ENCODE peak calls at places on chromosomes 13 and 19, in eight cellular contexts. Z, J, F, V, K, N, S and M are unnamed samples.

GRCh38 chr13:25971499-25972145 is 80.2 kb downstream of the SHISA2 start:
- DNase-seq in Z (no peak), J (no peak), F (no peak), V (no peak), K (no peak), N (no peak), S (no peak), M (no peak)

GRCh38 chr13:114089751-114090400 is 42.5 kb downstream of the RASA3 start:
- DNase-seq in Z (no peak), J (no peak), F (no peak), V (no peak), K (no peak), N (no peak), S (no peak), M (no peak)

GRCh38 chr19:7953060-7953459 is 9.6 kb upstream of the TIMM44 start:
- DNase-seq in Z (no peak), J (no peak), F (no peak), V (no peak), K (no peak), N (no peak), S (no peak), M (no peak)

GRCh38 chr13:44843403-44843802 is 145.9 kb downstream of the NUFIP1 start:
- DNase-seq in Z (no peak), J (no peak), F (no peak), V (no peak), K (no peak), N (no peak), S (no peak), M (no peak)

GRCh38 chr13:36000028-36000427 is 131.2 kb downstream of the DCLK1 start:
- DNase-seq in Z (no peak), J (no peak), F (no peak), V (no peak), K (no peak), N (no peak), S (no peak), M (no peak)

GRCh38 chr13:102721800-102722231 is 27.0 kb upstream of the METTL21C start:
- DNase-seq in Z (no peak), J (peak; percentile 35), F (no peak), V (no peak), K (no peak), N (no peak), S (no peak), M (no peak)

GRCh38 chr13:101730420-101731000 is 278.0 kb downstream of the ITGBL1 start:
- DNase-seq in Z (no peak), J (no peak), F (no peak), V (no peak), K (no peak), N (no peak), S (no peak), M (no peak)

GRCh38 chr19:48868196-48868886 is at the start of gene PLEKHA4:
- DNase-seq in Z (no peak), J (peak; percentile 44), F (no peak), V (no peak), K (peak; percentile 89), N (no peak), S (no peak), M (no peak)

GRCh38 chr13:79725841-79726240 is 244.9 kb downstream of the NDFIP2 start:
- DNase-seq in Z (no peak), J (no peak), F (no peak), V (no peak), K (no peak), N (no peak), S (no peak), M (no peak)

GRCh38 chr19:4714016-4714415 is 9.6 kb downstream of the DPP9 start:
- DNase-seq in Z (no peak), J (no peak), F (no peak), V (no peak), K (no peak), N (no peak), S (no peak), M (no peak)

GRCh38 chr19:35797663-35798062 is 15.0 kb downstream of the PRODH2 start:
- DNase-seq in Z (no peak), J (no peak), F (no peak), V (no peak), K (no peak), N (no peak), S (no peak), M (no peak)

GRCh38 chr19:19488875-19489690 is 26.3 kb downstream of the TSSK6 start:
- DNase-seq in Z (peak; percentile 65), J (peak; percentile 93), F (peak; percentile 63), V (peak; percentile 90), K (peak; percentile 83), N (peak; percentile 77), S (peak; percentile 53), M (peak; percentile 57)

GRCh38 chr13:37134411-37135041 is 29.1 kb upstream of the CSNK1A1L start:
- DNase-seq in Z (peak; percentile 34), J (no peak), F (no peak), V (no peak), K (peak; percentile 17), N (no peak), S (no peak), M (no peak)

GRCh38 chr13:64662887-64663593 is 2567.1 kb downstream of the PCDH9 start:
- DNase-seq in Z (no peak), J (no peak), F (no peak), V (no peak), K (no peak), N (no peak), S (no peak), M (no peak)

GRCh38 chr19:55487884-55488687 is at the start of gene SSC5D:
- DNase-seq in Z (no peak), J (no peak), F (no peak), V (no peak), K (peak; percentile 76), N (no peak), S (no peak), M (no peak)

GRCh38 chr13:31056650-31057275 is 104.9 kb downstream of the HSPH1 start:
- DNase-seq in Z (no peak), J (no peak), F (no peak), V (no peak), K (no peak), N (no peak), S (no peak), M (no peak)

GRCh38 chr13:50387124-50387581 is 371.9 kb downstream of the KCNRG start:
- DNase-seq in Z (peak; percentile 69), J (no peak), F (no peak), V (no peak), K (peak; percentile 47), N (no peak), S (peak; percentile 28), M (no peak)

GRCh38 chr19:16927883-16928282 is 39.1 kb downstream of the F2RL3 start:
- DNase-seq in Z (no peak), J (no peak), F (no peak), V (no peak), K (no peak), N (no peak), S (no peak), M (no peak)

GRCh38 chr19:1171755-1172352 is 2.2 kb downstream of the SBNO2 start:
- DNase-seq in Z (no peak), J (no peak), F (no peak), V (no peak), K (no peak), N (no peak), S (no peak), M (no peak)

GRCh38 chr19:41886761-41887710 is 4.1 kb downstream of the ARHGEF1 start:
- DNase-seq in Z (no peak), J (peak; percentile 29), F (no peak), V (no peak), K (no peak), N (no peak), S (no peak), M (peak; percentile 81)

GRCh38 chr19:33796164-33797100 is at the start of gene KCTD15:
- DNase-seq in Z (peak; percentile 35), J (no peak), F (no peak), V (no peak), K (peak; percentile 55), N (no peak), S (peak; percentile 36), M (no peak)

GRCh38 chr19:16062789-16063188 is 13.5 kb upstream of the TPM4 start:
- DNase-seq in Z (peak; percentile 70), J (no peak), F (peak; percentile 53), V (no peak), K (no peak), N (no peak), S (peak; percentile 63), M (peak; percentile 60)

GRCh38 chr19:51139299-51140018 is 2.6 kb upstream of the SIGLEC7 start:
- DNase-seq in Z (no peak), J (no peak), F (no peak), V (no peak), K (no peak), N (no peak), S (no peak), M (no peak)

GRCh38 chr19:10380311-10381102 is at the start of gene TYK2:
- DNase-seq in Z (peak; percentile 99), J (peak; percentile 98), F (peak; percentile 94), V (peak; percentile 90), K (peak; percentile 97), N (peak; percentile 96), S (peak; percentile 95), M (peak; percentile 96)

GRCh38 chr13:54387607-54388006 is 1359.0 kb downstream of the OLFM4 start:
- DNase-seq in Z (no peak), J (no peak), F (no peak), V (no peak), K (no peak), N (no peak), S (no peak), M (no peak)

GRCh38 chr13:60397693-60398437 is 845 bp downstream of the TDRD3 start:
- DNase-seq in Z (peak; percentile 56), J (peak; percentile 41), F (no peak), V (peak; percentile 29), K (peak; percentile 49), N (no peak), S (no peak), M (peak; percentile 4)

GRCh38 chr19:13621413-13621812 is 115.1 kb upstream of the CACNA1A start:
- DNase-seq in Z (no peak), J (no peak), F (no peak), V (peak; percentile 26), K (no peak), N (no peak), S (no peak), M (no peak)

GRCh38 chr13:46641274-46642081 is 88.5 kb downstream of the LRCH1 start:
- DNase-seq in Z (no peak), J (no peak), F (no peak), V (no peak), K (no peak), N (no peak), S (no peak), M (no peak)

GRCh38 chr13:98998831-98999634 is 21.2 kb upstream of the DOCK9 start:
- DNase-seq in Z (no peak), J (no peak), F (no peak), V (no peak), K (peak; percentile 29), N (no peak), S (no peak), M (no peak)

GRCh38 chr19:39199025-39199424 is 2.3 kb downstream of the NCCRP1 start:
- DNase-seq in Z (no peak), J (no peak), F (no peak), V (peak; percentile 14), K (peak; percentile 48), N (no peak), S (no peak), M (no peak)

GRCh38 chr19:1445185-1445931 is 4.6 kb upstream of the APC2 start:
- DNase-seq in Z (peak; percentile 81), J (peak; percentile 60), F (peak; percentile 79), V (no peak), K (peak; percentile 70), N (no peak), S (peak; percentile 85), M (peak; percentile 74)